ENCODE peak calls at places on chromosomes 16 and 17, in ten cellular contexts. One of them, this sample, is unnamed.

GRCh38 chr17:12982224-12982623 is 35.6 kb downstream of the ELAC2 start:
- DNase-seq in cardiac muscle cell: no peak
- DNase-seq in mesothelial cell of epicardium: no peak
- DNase-seq in lung: no peak
- DNase-seq in lower lobe of right lung: no peak
- DNase-seq in IMR-90: no peak
- DNase-seq in GM23338: no peak
- DNase-seq in GM13977: no peak
- DNase-seq in AG04449: no peak
- DNase-seq in A549: no peak
- DNase-seq in this sample: no peak

GRCh38 chr16:85372627-85373372 is 240.3 kb upstream of the GSE1 start:
- DNase-seq in cardiac muscle cell: no peak
- DNase-seq in mesothelial cell of epicardium: no peak
- DNase-seq in lung: no peak
- DNase-seq in lower lobe of right lung: no peak
- DNase-seq in IMR-90: peak
- DNase-seq in GM23338: no peak
- DNase-seq in GM13977: no peak
- DNase-seq in AG04449: peak
- DNase-seq in A549: peak
- DNase-seq in this sample: no peak

GRCh38 chr17:76940293-76940692 is 72.1 kb downstream of the MGAT5B start:
- DNase-seq in cardiac muscle cell: no peak
- DNase-seq in mesothelial cell of epicardium: no peak
- DNase-seq in lung: no peak
- DNase-seq in lower lobe of right lung: no peak
- DNase-seq in IMR-90: no peak
- DNase-seq in GM23338: peak
- DNase-seq in GM13977: no peak
- DNase-seq in AG04449: no peak
- DNase-seq in A549: no peak
- DNase-seq in this sample: no peak

GRCh38 chr17:6439951-6440350 is 4.3 kb upstream of the PIMREG start:
- DNase-seq in cardiac muscle cell: no peak
- DNase-seq in mesothelial cell of epicardium: no peak
- DNase-seq in lung: no peak
- DNase-seq in lower lobe of right lung: no peak
- DNase-seq in IMR-90: no peak
- DNase-seq in GM23338: peak
- DNase-seq in GM13977: no peak
- DNase-seq in AG04449: no peak
- DNase-seq in A549: no peak
- DNase-seq in this sample: no peak

GRCh38 chr16:3659200-3659599 is 4.7 kb downstream of the DNASE1 start:
- DNase-seq in cardiac muscle cell: no peak
- DNase-seq in mesothelial cell of epicardium: no peak
- DNase-seq in lung: no peak
- DNase-seq in lower lobe of right lung: no peak
- DNase-seq in IMR-90: peak
- DNase-seq in GM23338: no peak
- DNase-seq in GM13977: no peak
- DNase-seq in AG04449: no peak
- DNase-seq in A549: no peak
- DNase-seq in this sample: no peak

GRCh38 chr17:75695830-75696271 is 25.4 kb upstream of the ITGB4 start:
- DNase-seq in cardiac muscle cell: no peak
- DNase-seq in mesothelial cell of epicardium: no peak
- DNase-seq in lung: no peak
- DNase-seq in lower lobe of right lung: no peak
- DNase-seq in IMR-90: no peak
- DNase-seq in GM23338: no peak
- DNase-seq in GM13977: no peak
- DNase-seq in AG04449: no peak
- DNase-seq in A549: no peak
- DNase-seq in this sample: no peak

GRCh38 chr17:41810659-41811548 is 845 bp downstream of the P3H4 start:
- DNase-seq in cardiac muscle cell: no peak
- DNase-seq in mesothelial cell of epicardium: no peak
- DNase-seq in lung: no peak
- DNase-seq in lower lobe of right lung: peak
- DNase-seq in IMR-90: no peak
- DNase-seq in GM23338: peak
- DNase-seq in GM13977: no peak
- DNase-seq in AG04449: no peak
- DNase-seq in A549: no peak
- DNase-seq in this sample: no peak

GRCh38 chr17:12995896-12996295 is 21.9 kb downstream of the ELAC2 start:
- DNase-seq in cardiac muscle cell: no peak
- DNase-seq in mesothelial cell of epicardium: no peak
- DNase-seq in lung: no peak
- DNase-seq in lower lobe of right lung: no peak
- DNase-seq in IMR-90: no peak
- DNase-seq in GM23338: no peak
- DNase-seq in GM13977: no peak
- DNase-seq in AG04449: no peak
- DNase-seq in A549: no peak
- DNase-seq in this sample: no peak

DNA sequence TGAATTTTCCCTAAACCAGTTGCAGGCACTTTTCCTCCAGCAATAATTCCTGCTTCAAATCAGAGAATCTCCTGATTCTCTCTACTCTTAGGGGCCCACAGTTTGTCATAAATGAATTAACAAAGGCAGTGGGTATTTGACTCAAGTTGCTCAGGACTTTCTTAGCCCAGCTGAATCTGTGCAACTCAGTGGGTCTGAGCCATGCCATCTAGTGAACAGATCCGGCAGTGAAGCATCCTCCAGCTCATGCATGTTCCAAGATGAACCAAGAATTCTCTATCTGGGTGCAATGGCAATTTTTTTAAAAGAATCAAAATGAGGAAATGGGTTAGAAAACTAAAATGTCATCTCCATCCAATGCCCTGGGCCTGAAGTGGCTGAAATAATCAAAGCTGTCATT is 575.2 kb upstream of the CDH11 start:
- DNase-seq in cardiac muscle cell: no peak
- DNase-seq in mesothelial cell of epicardium: no peak
- DNase-seq in lung: no peak
- DNase-seq in lower lobe of right lung: no peak
- DNase-seq in IMR-90: no peak
- DNase-seq in GM23338: no peak
- DNase-seq in GM13977: no peak
- DNase-seq in AG04449: no peak
- DNase-seq in A549: no peak
- DNase-seq in this sample: no peak
- TF ChIP-seq CTCF in cardiac muscle cell: peak
- TF ChIP-seq CTCF in mesothelial cell of epicardium: no peak
- TF ChIP-seq CTCF in lung: no peak
- TF ChIP-seq CTCF in lower lobe of right lung: no peak
- TF ChIP-seq CTCF in IMR-90: no peak
- TF ChIP-seq CTCF in GM23338: no peak
- TF ChIP-seq CTCF in GM13977: no peak
- TF ChIP-seq CTCF in AG04449: no peak
- TF ChIP-seq CTCF in A549: no peak
- TF ChIP-seq CTCF in this sample: no peak

DNA sequence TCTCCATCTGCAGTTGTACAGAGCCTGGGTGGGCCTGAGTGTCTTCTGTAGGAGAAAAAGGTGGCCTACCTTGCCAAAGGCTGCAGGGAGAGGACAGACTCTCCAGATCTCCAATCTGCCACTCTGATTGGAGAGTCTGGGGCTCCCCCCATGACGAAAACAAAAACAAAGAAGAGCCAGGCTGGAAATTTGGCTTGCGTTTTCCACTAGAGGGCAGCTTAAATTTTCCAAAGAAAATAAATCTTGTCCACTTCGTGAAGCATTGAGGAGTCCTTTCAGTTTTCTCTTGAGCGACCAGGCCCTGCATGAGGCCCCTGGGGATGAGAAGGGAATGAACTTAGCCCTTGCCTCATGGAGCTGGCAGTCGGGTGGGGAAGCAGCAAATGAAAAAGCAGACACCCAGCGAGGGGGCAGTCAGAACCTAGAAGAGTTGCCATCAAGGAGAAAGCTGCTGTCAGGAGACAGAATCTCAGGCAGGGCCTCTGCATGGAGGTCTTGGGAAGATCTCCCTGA is 8.2 kb upstream of the SHCBP1 start:
- DNase-seq in cardiac muscle cell: peak
- DNase-seq in mesothelial cell of epicardium: no peak
- DNase-seq in lung: no peak
- DNase-seq in lower lobe of right lung: no peak
- DNase-seq in IMR-90: peak
- DNase-seq in GM23338: peak
- DNase-seq in GM13977: peak
- DNase-seq in AG04449: no peak
- DNase-seq in A549: peak
- DNase-seq in this sample: no peak
- TF ChIP-seq CTCF in cardiac muscle cell: peak
- TF ChIP-seq CTCF in mesothelial cell of epicardium: no peak
- TF ChIP-seq CTCF in lung: no peak
- TF ChIP-seq CTCF in lower lobe of right lung: peak
- TF ChIP-seq CTCF in IMR-90: peak
- TF ChIP-seq CTCF in GM23338: peak
- TF ChIP-seq CTCF in GM13977: no peak
- TF ChIP-seq CTCF in AG04449: peak
- TF ChIP-seq CTCF in A549: peak
- TF ChIP-seq CTCF in this sample: peak

GRCh38 chr17:79005063-79005861 is 4.3 kb downstream of the CANT1 start:
- DNase-seq in cardiac muscle cell: no peak
- DNase-seq in mesothelial cell of epicardium: no peak
- DNase-seq in lung: peak
- DNase-seq in lower lobe of right lung: no peak
- DNase-seq in IMR-90: no peak
- DNase-seq in GM23338: no peak
- DNase-seq in GM13977: no peak
- DNase-seq in AG04449: no peak
- DNase-seq in A549: no peak
- DNase-seq in this sample: no peak

GRCh38 chr17:79003661-79004411 is 5.7 kb downstream of the CANT1 start:
- DNase-seq in cardiac muscle cell: no peak
- DNase-seq in mesothelial cell of epicardium: no peak
- DNase-seq in lung: no peak
- DNase-seq in lower lobe of right lung: no peak
- DNase-seq in IMR-90: no peak
- DNase-seq in GM23338: peak
- DNase-seq in GM13977: no peak
- DNase-seq in AG04449: no peak
- DNase-seq in A549: no peak
- DNase-seq in this sample: no peak

GRCh38 chr17:79001190-79002020 is 8.2 kb downstream of the CANT1 start:
- DNase-seq in cardiac muscle cell: no peak
- DNase-seq in mesothelial cell of epicardium: no peak
- DNase-seq in lung: no peak
- DNase-seq in lower lobe of right lung: no peak
- DNase-seq in IMR-90: no peak
- DNase-seq in GM23338: no peak
- DNase-seq in GM13977: peak
- DNase-seq in AG04449: no peak
- DNase-seq in A549: no peak
- DNase-seq in this sample: no peak

GRCh38 chr17:79002291-79002690 is 7.3 kb downstream of the CANT1 start:
- DNase-seq in cardiac muscle cell: no peak
- DNase-seq in mesothelial cell of epicardium: no peak
- DNase-seq in lung: no peak
- DNase-seq in lower lobe of right lung: no peak
- DNase-seq in IMR-90: no peak
- DNase-seq in GM23338: no peak
- DNase-seq in GM13977: no peak
- DNase-seq in AG04449: no peak
- DNase-seq in A549: no peak
- DNase-seq in this sample: no peak

GRCh38 chr17:79002796-79003593 is 6.6 kb downstream of the CANT1 start:
- DNase-seq in cardiac muscle cell: no peak
- DNase-seq in mesothelial cell of epicardium: no peak
- DNase-seq in lung: no peak
- DNase-seq in lower lobe of right lung: no peak
- DNase-seq in IMR-90: no peak
- DNase-seq in GM23338: no peak
- DNase-seq in GM13977: no peak
- DNase-seq in AG04449: no peak
- DNase-seq in A549: no peak
- DNase-seq in this sample: no peak
- TF ChIP-seq CTCF in cardiac muscle cell: no peak
- TF ChIP-seq CTCF in mesothelial cell of epicardium: no peak
- TF ChIP-seq CTCF in lung: no peak
- TF ChIP-seq CTCF in lower lobe of right lung: no peak
- TF ChIP-seq CTCF in IMR-90: no peak
- TF ChIP-seq CTCF in GM23338: no peak
- TF ChIP-seq CTCF in GM13977: no peak
- TF ChIP-seq CTCF in AG04449: no peak
- TF ChIP-seq CTCF in A549: no peak
- TF ChIP-seq CTCF in this sample: no peak

GRCh38 chr16:72198641-72199250 is 26.8 kb upstream of the PMFBP1 start:
- DNase-seq in cardiac muscle cell: peak
- DNase-seq in mesothelial cell of epicardium: no peak
- DNase-seq in lung: no peak
- DNase-seq in lower lobe of right lung: no peak
- DNase-seq in IMR-90: no peak
- DNase-seq in GM23338: peak
- DNase-seq in GM13977: no peak
- DNase-seq in AG04449: no peak
- DNase-seq in A549: no peak
- DNase-seq in this sample: no peak

GRCh38 chr16:72191551-72191950 is 19.6 kb upstream of the PMFBP1 start:
- DNase-seq in cardiac muscle cell: no peak
- DNase-seq in mesothelial cell of epicardium: no peak
- DNase-seq in lung: no peak
- DNase-seq in lower lobe of right lung: no peak
- DNase-seq in IMR-90: no peak
- DNase-seq in GM23338: no peak
- DNase-seq in GM13977: no peak
- DNase-seq in AG04449: no peak
- DNase-seq in A549: no peak
- DNase-seq in this sample: no peak

GRCh38 chr16:72198021-72198420 is 26.1 kb upstream of the PMFBP1 start:
- DNase-seq in cardiac muscle cell: no peak
- DNase-seq in mesothelial cell of epicardium: peak
- DNase-seq in lung: no peak
- DNase-seq in lower lobe of right lung: no peak
- DNase-seq in IMR-90: peak
- DNase-seq in GM23338: no peak
- DNase-seq in GM13977: no peak
- DNase-seq in AG04449: peak
- DNase-seq in A549: no peak
- DNase-seq in this sample: no peak

GRCh38 chr16:72197556-72197955 is 25.6 kb upstream of the PMFBP1 start:
- DNase-seq in cardiac muscle cell: no peak
- DNase-seq in mesothelial cell of epicardium: no peak
- DNase-seq in lung: no peak
- DNase-seq in lower lobe of right lung: no peak
- DNase-seq in IMR-90: no peak
- DNase-seq in GM23338: no peak
- DNase-seq in GM13977: no peak
- DNase-seq in AG04449: no peak
- DNase-seq in A549: no peak
- DNase-seq in this sample: no peak

DNA sequence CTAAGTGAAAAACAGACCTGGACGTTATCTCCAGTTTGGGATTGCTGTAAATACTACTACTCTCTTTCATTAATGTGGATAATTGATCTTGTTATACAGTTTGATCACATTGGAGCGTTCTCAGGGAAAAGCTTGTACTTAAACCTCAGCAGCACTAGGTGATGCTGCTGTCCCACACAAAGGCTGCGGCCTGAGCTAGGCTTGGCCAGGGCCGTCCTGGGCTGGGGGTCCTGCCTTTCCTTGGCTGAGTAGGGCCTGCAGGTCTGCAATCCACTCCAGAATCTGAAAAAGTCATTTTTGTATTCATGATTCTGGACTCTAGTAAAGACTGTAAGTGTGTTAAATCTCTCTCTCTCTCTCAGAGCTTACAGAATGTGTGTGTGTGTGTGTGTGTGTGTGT is 23.7 kb upstream of the PMFBP1 start:
- DNase-seq in cardiac muscle cell: peak
- DNase-seq in mesothelial cell of epicardium: no peak
- DNase-seq in lung: no peak
- DNase-seq in lower lobe of right lung: no peak
- DNase-seq in IMR-90: no peak
- DNase-seq in GM23338: peak
- DNase-seq in GM13977: no peak
- DNase-seq in AG04449: no peak
- DNase-seq in A549: no peak
- DNase-seq in this sample: peak
- TF ChIP-seq CTCF in cardiac muscle cell: no peak
- TF ChIP-seq CTCF in mesothelial cell of epicardium: no peak
- TF ChIP-seq CTCF in lung: no peak
- TF ChIP-seq CTCF in lower lobe of right lung: no peak
- TF ChIP-seq CTCF in IMR-90: no peak
- TF ChIP-seq CTCF in GM23338: peak
- TF ChIP-seq CTCF in GM13977: peak
- TF ChIP-seq CTCF in AG04449: peak
- TF ChIP-seq CTCF in A549: no peak
- TF ChIP-seq CTCF in this sample: peak

This sample was measured in progenitor cell of endocrine pancreas.